ENCODE peak calls at places on chromosomes 3 and 15, in five cellular contexts. W is body of pancreas, Q is upper lobe of right lung, X is foreskin melanocyte, A is Peyer's patch. H is an unnamed sample.

GRCh38 chr3:61996351-61996750 is 377.0 kb downstream of the FEZF2 start:
- DNase-seq in W (no peak), Q (no peak), X (no peak), A (no peak), H (no peak)

GRCh38 chr15:47411733-47412530 is 305.4 kb upstream of the SEMA6D start:
- DNase-seq in W (no peak), Q (no peak), X (no peak), A (no peak), H (no peak)

GRCh38 chr3:12143949-12144504 is 14.7 kb downstream of the TIMP4 start:
- DNase-seq in W (peak), Q (peak), X (no peak), A (no peak), H (no peak)

GRCh38 chr15:32668942-32669341 is 27.4 kb downstream of the SCG5 start:
- DNase-seq in W (no peak), Q (no peak), X (no peak), A (no peak), H (no peak)

GRCh38 chr15:63600001-63600645 is 2.9 kb downstream of the FBXL22 start:
- DNase-seq in W (no peak), Q (no peak), X (no peak), A (no peak), H (no peak)

GRCh38 chr3:65855370-65856100 is 183.2 kb downstream of the MAGI1 start:
- DNase-seq in W (no peak), Q (no peak), X (peak), A (no peak), H (no peak)

GRCh38 chr15:42145546-42146455 is 10.6 kb downstream of the PLA2G4F start:
- DNase-seq in W (no peak), Q (peak), X (no peak), A (no peak), H (no peak)

GRCh38 chr3:4940985-4941384 is 38.3 kb upstream of the BHLHE40 start:
- DNase-seq in W (no peak), Q (no peak), X (no peak), A (no peak), H (no peak)

GRCh38 chr3:195849322-195850074 is 37.8 kb upstream of the MUC4 start:
- DNase-seq in W (no peak), Q (no peak), X (no peak), A (no peak), H (peak)

H was measured in mucosa of descending colon.